ENCODE peak calls at places on chromosomes 7 and 10, in four cellular contexts. One of them, this sample, is unnamed.

GRCh38 chr7:7129381-7129780 is 53.0 kb upstream of the C1GALT1 start:
- DNase-seq in stomach: no peak
- DNase-seq in cardiac fibroblast: no peak
- DNase-seq in pancreas: no peak
- DNase-seq in this sample: no peak

GRCh38 chr7:107344799-107345198 is 125.1 kb upstream of the GPR22 start:
- DNase-seq in cardiac fibroblast: no peak
- DNase-seq in stomach: no peak
- DNase-seq in pancreas: no peak
- DNase-seq in this sample: no peak

GRCh38 chr7:98870071-98870651 is 347 bp upstream of the TMEM130 start:
- DNase-seq in pancreas: no peak
- DNase-seq in cardiac fibroblast: peak; percentile 43
- DNase-seq in stomach: no peak
- DNase-seq in this sample: peak; percentile 38

GRCh38 chr10:103659674-103660363 is 166.3 kb downstream of the NEURL1 start:
- DNase-seq in stomach: peak; percentile 79
- DNase-seq in pancreas: peak; percentile 58
- DNase-seq in cardiac fibroblast: peak; percentile 93
- DNase-seq in this sample: peak; percentile 81

GRCh38 chr7:33050425-33051318 is 11.9 kb downstream of the NT5C3A start:
- DNase-seq in cardiac fibroblast: peak; percentile 67
- DNase-seq in stomach: no peak
- DNase-seq in pancreas: no peak
- DNase-seq in this sample: no peak

GRCh38 chr10:86371116-86371515 is 4.5 kb upstream of the GRID1 start:
- DNase-seq in cardiac fibroblast: no peak
- DNase-seq in stomach: no peak
- DNase-seq in pancreas: no peak
- DNase-seq in this sample: no peak

GRCh38 chr7:102044984-102045673 is 227.7 kb downstream of the CUX1 start:
- DNase-seq in cardiac fibroblast: peak; percentile 90
- DNase-seq in pancreas: peak; percentile 39
- DNase-seq in stomach: peak; percentile 37
- DNase-seq in this sample: peak; percentile 37

GRCh38 chr7:23685770-23686169 is 5.8 kb downstream of the FAM221A start:
- DNase-seq in pancreas: no peak
- DNase-seq in stomach: no peak
- DNase-seq in cardiac fibroblast: peak; percentile 23
- DNase-seq in this sample: no peak

GRCh38 chr10:117936136-117936535 is 110.6 kb downstream of the RAB11FIP2 start:
- DNase-seq in cardiac fibroblast: peak; percentile 16
- DNase-seq in stomach: no peak
- DNase-seq in pancreas: no peak
- DNase-seq in this sample: no peak

GRCh38 chr10:127694580-127695193 is 42.3 kb upstream of the FOXI2 start:
- DNase-seq in cardiac fibroblast: no peak
- DNase-seq in stomach: no peak
- DNase-seq in pancreas: no peak
- DNase-seq in this sample: no peak

GRCh38 chr7:28588606-28589005 is 176.3 kb downstream of the CREB5 start:
- DNase-seq in cardiac fibroblast: no peak
- DNase-seq in stomach: no peak
- DNase-seq in pancreas: no peak
- DNase-seq in this sample: no peak

GRCh38 chr7:53336133-53336532 is 300.7 kb downstream of the POM121L12 start:
- DNase-seq in stomach: no peak
- DNase-seq in pancreas: no peak
- DNase-seq in cardiac fibroblast: no peak
- DNase-seq in this sample: no peak

GRCh38 chr7:29453022-29453421 is 110.6 kb upstream of the PRR15 start:
- DNase-seq in cardiac fibroblast: peak; percentile 6
- DNase-seq in stomach: no peak
- DNase-seq in pancreas: no peak
- DNase-seq in this sample: no peak

GRCh38 chr10:789831-790701 is 100.6 kb upstream of the DIP2C start:
- DNase-seq in pancreas: no peak
- DNase-seq in stomach: peak; percentile 49
- DNase-seq in cardiac fibroblast: no peak
- DNase-seq in this sample: no peak

GRCh38 chr10:79044846-79045245 is 23.9 kb upstream of the ZMIZ1 start:
- DNase-seq in stomach: no peak
- DNase-seq in pancreas: no peak
- DNase-seq in cardiac fibroblast: no peak
- DNase-seq in this sample: no peak

GRCh38 chr10:63697956-63698814 is 177.0 kb downstream of the REEP3 start:
- DNase-seq in stomach: no peak
- DNase-seq in pancreas: no peak
- DNase-seq in cardiac fibroblast: no peak
- DNase-seq in this sample: no peak

GRCh38 chr7:117386125-117386709 is 41.1 kb downstream of the ASZ1 start:
- DNase-seq in pancreas: no peak
- DNase-seq in stomach: no peak
- DNase-seq in cardiac fibroblast: no peak
- DNase-seq in this sample: no peak

GRCh38 chr10:30750971-30751677 is 121.6 kb upstream of the LYZL2 start:
- DNase-seq in stomach: no peak
- DNase-seq in pancreas: no peak
- DNase-seq in cardiac fibroblast: no peak
- DNase-seq in this sample: no peak

GRCh38 chr7:105309235-105310156 is 79.2 kb downstream of the SRPK2 start:
- DNase-seq in pancreas: no peak
- DNase-seq in stomach: no peak
- DNase-seq in cardiac fibroblast: no peak
- DNase-seq in this sample: no peak

GRCh38 chr7:130207033-130207432 is 627 bp upstream of the SSMEM1 start:
- DNase-seq in pancreas: no peak
- DNase-seq in cardiac fibroblast: no peak
- DNase-seq in stomach: no peak
- DNase-seq in this sample: no peak
- TF ChIP-seq CTCF in pancreas: no peak
- TF ChIP-seq CTCF in cardiac fibroblast: no peak
- TF ChIP-seq CTCF in stomach: no peak
- TF ChIP-seq CTCF in this sample: no peak

DNA sequence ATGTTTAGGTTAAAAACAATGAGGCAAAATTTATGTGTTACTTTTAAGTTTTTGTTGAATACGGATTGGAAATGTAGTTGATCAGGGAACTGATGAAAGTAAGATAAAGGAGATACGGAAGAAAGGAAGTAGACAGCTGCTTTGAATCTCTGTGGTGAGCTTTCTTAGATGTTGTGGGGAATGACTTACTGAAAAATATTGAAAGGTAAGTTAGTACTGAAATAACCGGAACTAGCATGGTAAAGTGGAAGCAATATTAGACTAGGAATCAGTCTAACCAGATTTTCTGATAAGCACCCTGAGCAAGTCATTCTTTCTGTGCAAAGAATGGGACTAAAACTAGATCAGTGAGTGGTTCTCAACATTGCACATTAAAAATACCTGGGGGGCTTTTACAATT is 34.9 kb downstream of the LUC7L2 start:
- DNase-seq in pancreas: no peak
- DNase-seq in cardiac fibroblast: no peak
- DNase-seq in stomach: no peak
- DNase-seq in this sample: no peak
- TF ChIP-seq CTCF in pancreas: no peak
- TF ChIP-seq CTCF in cardiac fibroblast: no peak
- TF ChIP-seq CTCF in stomach: no peak
- TF ChIP-seq CTCF in this sample: no peak

GRCh38 chr7:135161669-135162068 is 8.8 kb downstream of the CYREN start:
- DNase-seq in stomach: no peak
- DNase-seq in cardiac fibroblast: no peak
- DNase-seq in pancreas: no peak
- DNase-seq in this sample: no peak

GRCh38 chr7:135160098-135160857 is 10.2 kb downstream of the CYREN start:
- DNase-seq in cardiac fibroblast: peak; percentile 55
- DNase-seq in stomach: no peak
- DNase-seq in pancreas: no peak
- DNase-seq in this sample: peak; percentile 41

GRCh38 chr7:135162382-135163001 is 8.0 kb downstream of the CYREN start:
- DNase-seq in pancreas: no peak
- DNase-seq in stomach: no peak
- DNase-seq in cardiac fibroblast: no peak
- DNase-seq in this sample: no peak

GRCh38 chr7:135159359-135160087 is 11.0 kb downstream of the CYREN start:
- DNase-seq in cardiac fibroblast: no peak
- DNase-seq in stomach: no peak
- DNase-seq in pancreas: no peak
- DNase-seq in this sample: no peak

GRCh38 chr7:135160858-135161653 is 9.5 kb downstream of the CYREN start:
- DNase-seq in pancreas: no peak
- DNase-seq in stomach: no peak
- DNase-seq in cardiac fibroblast: no peak
- DNase-seq in this sample: no peak
- TF ChIP-seq CTCF in pancreas: no peak
- TF ChIP-seq CTCF in stomach: no peak
- TF ChIP-seq CTCF in cardiac fibroblast: peak; percentile 5
- TF ChIP-seq CTCF in this sample: peak; percentile 30

GRCh38 chr7:1019255-1019785 is 25.0 kb upstream of the GPR146 start:
- DNase-seq in cardiac fibroblast: no peak
- DNase-seq in pancreas: peak; percentile 25
- DNase-seq in stomach: no peak
- DNase-seq in this sample: no peak
- TF ChIP-seq CTCF in cardiac fibroblast: no peak
- TF ChIP-seq CTCF in pancreas: no peak
- TF ChIP-seq CTCF in stomach: no peak
- TF ChIP-seq CTCF in this sample: no peak